ENCODE peak calls at places on chromosome X, in nine cellular contexts. One of them, this sample, is unnamed.

GRCh38 chrX:122945328-122945727 is 238.8 kb upstream of the GRIA3 start:
- DNase-seq in mesothelial cell of epicardium: no peak
- DNase-seq in thoracic aorta: no peak
- DNase-seq in progenitor cell of endocrine pancreas: no peak
- DNase-seq in nephron progenitor cell: no peak
- DNase-seq in GM20000: no peak
- DNase-seq in choroid plexus epithelial cell: no peak
- DNase-seq in GM13977: no peak
- DNase-seq in HCT116: no peak
- DNase-seq in this sample: no peak

GRCh38 chrX:133335027-133335426 is 80.3 kb downstream of the GPC4 start:
- DNase-seq in mesothelial cell of epicardium: no peak
- DNase-seq in thoracic aorta: no peak
- DNase-seq in progenitor cell of endocrine pancreas: no peak
- DNase-seq in nephron progenitor cell: peak
- DNase-seq in GM20000: peak
- DNase-seq in choroid plexus epithelial cell: peak
- DNase-seq in GM13977: peak
- DNase-seq in HCT116: no peak
- DNase-seq in this sample: peak

GRCh38 chrX:10156199-10157031 is at the start of gene CLCN4:
- DNase-seq in mesothelial cell of epicardium: no peak
- DNase-seq in thoracic aorta: no peak
- DNase-seq in progenitor cell of endocrine pancreas: peak
- DNase-seq in nephron progenitor cell: peak
- DNase-seq in GM20000: peak
- DNase-seq in choroid plexus epithelial cell: peak
- DNase-seq in GM13977: peak
- DNase-seq in HCT116: peak
- DNase-seq in this sample: peak

GRCh38 chrX:93932471-93933220 is 258.6 kb downstream of the FAM133A start:
- DNase-seq in mesothelial cell of epicardium: no peak
- DNase-seq in thoracic aorta: no peak
- DNase-seq in progenitor cell of endocrine pancreas: no peak
- DNase-seq in nephron progenitor cell: no peak
- DNase-seq in GM20000: no peak
- DNase-seq in choroid plexus epithelial cell: no peak
- DNase-seq in GM13977: no peak
- DNase-seq in HCT116: no peak
- DNase-seq in this sample: no peak

GRCh38 chrX:18961686-18962085 is 22.2 kb downstream of the PHKA2 start:
- DNase-seq in mesothelial cell of epicardium: no peak
- DNase-seq in thoracic aorta: no peak
- DNase-seq in progenitor cell of endocrine pancreas: no peak
- DNase-seq in nephron progenitor cell: no peak
- DNase-seq in GM20000: peak
- DNase-seq in choroid plexus epithelial cell: peak
- DNase-seq in GM13977: no peak
- DNase-seq in HCT116: no peak
- DNase-seq in this sample: no peak

GRCh38 chrX:41655631-41656030 is 33.1 kb upstream of the GPR34 start:
- DNase-seq in mesothelial cell of epicardium: no peak
- DNase-seq in thoracic aorta: no peak
- DNase-seq in progenitor cell of endocrine pancreas: no peak
- DNase-seq in nephron progenitor cell: no peak
- DNase-seq in GM20000: no peak
- DNase-seq in choroid plexus epithelial cell: no peak
- DNase-seq in GM13977: no peak
- DNase-seq in HCT116: no peak
- DNase-seq in this sample: no peak

GRCh38 chrX:44817029-44817428 is 26.8 kb upstream of the DUSP21 start:
- DNase-seq in mesothelial cell of epicardium: no peak
- DNase-seq in thoracic aorta: no peak
- DNase-seq in progenitor cell of endocrine pancreas: no peak
- DNase-seq in nephron progenitor cell: no peak
- DNase-seq in GM20000: no peak
- DNase-seq in choroid plexus epithelial cell: no peak
- DNase-seq in GM13977: no peak
- DNase-seq in HCT116: no peak
- DNase-seq in this sample: no peak

GRCh38 chrX:94252204-94252603 is 578.2 kb downstream of the FAM133A start:
- DNase-seq in mesothelial cell of epicardium: no peak
- DNase-seq in thoracic aorta: no peak
- DNase-seq in progenitor cell of endocrine pancreas: no peak
- DNase-seq in nephron progenitor cell: no peak
- DNase-seq in GM20000: no peak
- DNase-seq in choroid plexus epithelial cell: no peak
- DNase-seq in GM13977: no peak
- DNase-seq in HCT116: no peak
- DNase-seq in this sample: no peak

GRCh38 chrX:40086569-40087335 is 11.0 kb downstream of the BCOR start:
- DNase-seq in mesothelial cell of epicardium: no peak
- DNase-seq in thoracic aorta: no peak
- DNase-seq in progenitor cell of endocrine pancreas: no peak
- DNase-seq in nephron progenitor cell: no peak
- DNase-seq in GM20000: no peak
- DNase-seq in choroid plexus epithelial cell: no peak
- DNase-seq in GM13977: no peak
- DNase-seq in HCT116: no peak
- DNase-seq in this sample: no peak

GRCh38 chrX:27917713-27918500 is 63.3 kb downstream of the DCAF8L1 start:
- DNase-seq in mesothelial cell of epicardium: no peak
- DNase-seq in thoracic aorta: no peak
- DNase-seq in progenitor cell of endocrine pancreas: no peak
- DNase-seq in nephron progenitor cell: no peak
- DNase-seq in GM20000: no peak
- DNase-seq in choroid plexus epithelial cell: no peak
- DNase-seq in GM13977: no peak
- DNase-seq in HCT116: no peak
- DNase-seq in this sample: no peak

GRCh38 chrX:11756354-11757318 is 1.4 kb upstream of the MSL3 start:
- DNase-seq in mesothelial cell of epicardium: no peak
- DNase-seq in thoracic aorta: no peak
- DNase-seq in progenitor cell of endocrine pancreas: no peak
- DNase-seq in nephron progenitor cell: no peak
- DNase-seq in GM20000: peak
- DNase-seq in choroid plexus epithelial cell: peak
- DNase-seq in GM13977: no peak
- DNase-seq in HCT116: no peak
- DNase-seq in this sample: peak

GRCh38 chrX:3230496-3230895 is 116.0 kb downstream of the MXRA5 start:
- DNase-seq in mesothelial cell of epicardium: no peak
- DNase-seq in thoracic aorta: no peak
- DNase-seq in progenitor cell of endocrine pancreas: no peak
- DNase-seq in nephron progenitor cell: no peak
- DNase-seq in GM20000: no peak
- DNase-seq in choroid plexus epithelial cell: no peak
- DNase-seq in GM13977: no peak
- DNase-seq in HCT116: no peak
- DNase-seq in this sample: no peak

GRCh38 chrX:137052641-137053235 is 18.9 kb upstream of the GPR101 start:
- DNase-seq in mesothelial cell of epicardium: no peak
- DNase-seq in thoracic aorta: no peak
- DNase-seq in progenitor cell of endocrine pancreas: no peak
- DNase-seq in nephron progenitor cell: peak
- DNase-seq in GM20000: no peak
- DNase-seq in choroid plexus epithelial cell: no peak
- DNase-seq in GM13977: no peak
- DNase-seq in HCT116: no peak
- DNase-seq in this sample: no peak
- TF ChIP-seq CTCF in mesothelial cell of epicardium: no peak
- TF ChIP-seq CTCF in thoracic aorta: no peak
- TF ChIP-seq CTCF in progenitor cell of endocrine pancreas: no peak
- TF ChIP-seq CTCF in nephron progenitor cell: no peak
- TF ChIP-seq CTCF in GM20000: no peak
- TF ChIP-seq CTCF in choroid plexus epithelial cell: no peak
- TF ChIP-seq CTCF in GM13977: no peak
- TF ChIP-seq CTCF in HCT116: no peak
- TF ChIP-seq CTCF in this sample: no peak

DNA sequence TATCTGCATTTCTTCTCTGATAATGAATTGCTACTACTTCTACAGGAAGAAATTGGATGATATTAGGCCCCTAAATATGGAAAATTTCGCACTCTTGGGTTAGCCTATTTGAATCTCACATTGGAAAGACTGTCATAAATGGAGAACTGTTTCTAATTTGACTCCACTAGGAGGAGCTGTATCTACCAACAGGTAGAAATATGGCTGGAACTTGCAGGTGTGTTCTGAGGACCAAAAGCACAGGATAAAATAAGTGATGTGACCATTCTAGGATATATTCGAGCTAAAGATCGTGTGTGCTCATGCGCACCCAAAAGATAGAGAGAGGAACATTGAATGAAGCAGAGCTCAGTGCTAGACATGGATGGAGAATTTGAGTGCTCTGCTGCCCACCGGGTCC is 4.8 kb upstream of the NKAP start:
- DNase-seq in mesothelial cell of epicardium: no peak
- DNase-seq in thoracic aorta: no peak
- DNase-seq in progenitor cell of endocrine pancreas: no peak
- DNase-seq in nephron progenitor cell: no peak
- DNase-seq in GM20000: no peak
- DNase-seq in choroid plexus epithelial cell: peak
- DNase-seq in GM13977: no peak
- DNase-seq in HCT116: no peak
- DNase-seq in this sample: no peak
- TF ChIP-seq CTCF in mesothelial cell of epicardium: no peak
- TF ChIP-seq CTCF in thoracic aorta: no peak
- TF ChIP-seq CTCF in progenitor cell of endocrine pancreas: peak
- TF ChIP-seq CTCF in nephron progenitor cell: no peak
- TF ChIP-seq CTCF in GM20000: no peak
- TF ChIP-seq CTCF in choroid plexus epithelial cell: peak
- TF ChIP-seq CTCF in GM13977: peak
- TF ChIP-seq CTCF in HCT116: peak
- TF ChIP-seq CTCF in this sample: peak

GRCh38 chrX:79515529-79515928 is 148.4 kb upstream of the ITM2A start:
- DNase-seq in mesothelial cell of epicardium: no peak
- DNase-seq in thoracic aorta: no peak
- DNase-seq in progenitor cell of endocrine pancreas: no peak
- DNase-seq in nephron progenitor cell: no peak
- DNase-seq in GM20000: no peak
- DNase-seq in choroid plexus epithelial cell: no peak
- DNase-seq in GM13977: no peak
- DNase-seq in HCT116: no peak
- DNase-seq in this sample: no peak
- TF ChIP-seq CTCF in mesothelial cell of epicardium: no peak
- TF ChIP-seq CTCF in thoracic aorta: no peak
- TF ChIP-seq CTCF in progenitor cell of endocrine pancreas: no peak
- TF ChIP-seq CTCF in nephron progenitor cell: no peak
- TF ChIP-seq CTCF in GM20000: no peak
- TF ChIP-seq CTCF in choroid plexus epithelial cell: no peak
- TF ChIP-seq CTCF in GM13977: no peak
- TF ChIP-seq CTCF in HCT116: no peak
- TF ChIP-seq CTCF in this sample: no peak

GRCh38 chrX:106035064-106035463 is 3.5 kb downstream of the SERPINA7 start:
- DNase-seq in mesothelial cell of epicardium: no peak
- DNase-seq in thoracic aorta: no peak
- DNase-seq in progenitor cell of endocrine pancreas: no peak
- DNase-seq in nephron progenitor cell: no peak
- DNase-seq in GM20000: no peak
- DNase-seq in choroid plexus epithelial cell: peak
- DNase-seq in GM13977: no peak
- DNase-seq in HCT116: peak
- DNase-seq in this sample: no peak
- TF ChIP-seq CTCF in mesothelial cell of epicardium: no peak
- TF ChIP-seq CTCF in thoracic aorta: no peak
- TF ChIP-seq CTCF in progenitor cell of endocrine pancreas: no peak
- TF ChIP-seq CTCF in nephron progenitor cell: peak
- TF ChIP-seq CTCF in GM20000: no peak
- TF ChIP-seq CTCF in choroid plexus epithelial cell: peak
- TF ChIP-seq CTCF in GM13977: peak
- TF ChIP-seq CTCF in HCT116: peak
- TF ChIP-seq CTCF in this sample: peak

DNA sequence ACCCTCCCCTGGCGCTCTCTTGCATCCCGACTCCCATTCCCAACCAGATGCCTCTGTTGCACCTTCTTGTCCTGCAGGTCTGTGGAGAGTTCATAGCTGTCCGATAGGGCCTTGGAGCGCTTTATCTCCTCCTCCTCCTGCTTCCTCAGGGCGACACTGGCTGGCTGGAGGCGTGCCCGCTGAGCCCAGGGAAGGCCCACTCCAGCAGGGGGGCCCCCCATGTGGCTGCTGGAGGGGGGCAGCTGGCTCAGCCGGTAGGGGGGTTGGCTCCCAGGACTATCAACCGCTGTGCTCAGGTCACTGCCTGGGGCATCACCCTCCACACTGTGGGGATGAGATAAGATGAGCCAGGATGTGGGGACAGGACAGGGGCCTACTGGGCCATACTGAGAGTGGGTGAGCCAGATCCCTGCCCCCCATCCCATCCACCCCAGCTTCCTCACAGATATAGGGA is 25.6 kb downstream of the IQSEC2 start:
- DNase-seq in mesothelial cell of epicardium: no peak
- DNase-seq in thoracic aorta: no peak
- DNase-seq in progenitor cell of endocrine pancreas: no peak
- DNase-seq in nephron progenitor cell: no peak
- DNase-seq in GM20000: no peak
- DNase-seq in choroid plexus epithelial cell: no peak
- DNase-seq in GM13977: no peak
- DNase-seq in HCT116: no peak
- DNase-seq in this sample: no peak
- TF ChIP-seq CTCF in mesothelial cell of epicardium: no peak
- TF ChIP-seq CTCF in thoracic aorta: no peak
- TF ChIP-seq CTCF in progenitor cell of endocrine pancreas: no peak
- TF ChIP-seq CTCF in nephron progenitor cell: no peak
- TF ChIP-seq CTCF in GM20000: no peak
- TF ChIP-seq CTCF in choroid plexus epithelial cell: no peak
- TF ChIP-seq CTCF in GM13977: no peak
- TF ChIP-seq CTCF in HCT116: no peak
- TF ChIP-seq CTCF in this sample: no peak

This sample was measured in GM12865.